ENCODE peak calls at places on chromosome 12, in four cellular contexts. M is left lung, G is suprapubic skin, W is HCT116. U is an unnamed sample.

GRCh38 chr12:53726342-53726741 is 910 bp downstream of the CALCOCO1 start:
- DNase-seq in M (no peak), G (no peak), W (no peak), U (no peak)

GRCh38 chr12:105935981-105936380 is 202.8 kb downstream of the NUAK1 start:
- DNase-seq in M (no peak), G (no peak), W (no peak), U (no peak)

GRCh38 chr12:116610971-116611541 is 51.9 kb downstream of the MAP1LC3B2 start:
- DNase-seq in M (no peak), G (no peak), W (no peak), U (no peak)

GRCh38 chr12:66288121-66288520 is 14.2 kb upstream of the HELB start:
- DNase-seq in M (no peak), G (no peak), W (no peak), U (no peak)

GRCh38 chr12:130461868-130462557 is 124.3 kb downstream of the PIWIL1 start:
- DNase-seq in M (peak), G (no peak), W (no peak), U (no peak)

GRCh38 chr12:116687888-116688287 is 50.0 kb downstream of the SPRING1 start:
- DNase-seq in M (no peak), G (peak), W (peak), U (no peak)

GRCh38 chr12:26100966-26101744 is 23.7 kb downstream of the BHLHE41 start:
- DNase-seq in M (no peak), G (no peak), W (no peak), U (no peak)

GRCh38 chr12:91902860-91903683 is 242.6 kb downstream of the BTG1 start:
- DNase-seq in M (no peak), G (no peak), W (no peak), U (no peak)

GRCh38 chr12:94057262-94058151 is 90.9 kb upstream of the PLXNC1 start:
- DNase-seq in M (no peak), G (no peak), W (no peak), U (no peak)

GRCh38 chr12:39236994-39237393 is 205.9 kb downstream of the KIF21A start:
- DNase-seq in M (no peak), G (no peak), W (no peak), U (no peak)

U was measured in natural killer cell.